ENCODE peak calls at places on chromosomes 6 and 20, in four cellular contexts. Y is HepG2, J is WTC11, U is K562. F is an unnamed sample.

GRCh38 chr20:36070451-36070850 is 84.1 kb upstream of the EPB41L1 start:
- DNase-seq in J (peak), U (no peak), Y (peak), F (no peak)

GRCh38 chr20:12925214-12925755 is 83.5 kb upstream of the SPTLC3 start:
- DNase-seq in J (peak), U (peak), Y (peak), F (peak)

GRCh38 chr6:73263570-73263909 is 544 bp upstream of the KHDC1 start:
- DNase-seq in J (no peak), U (peak), Y (no peak), F (no peak)

GRCh38 chr20:13851279-13851678 is 66.5 kb downstream of the NDUFAF5 start:
- DNase-seq in U (no peak), J (no peak), Y (no peak), F (no peak)

GRCh38 chr6:157964139-157964538 is 17.5 kb upstream of the SYNJ2 start:
- DNase-seq in J (no peak), Y (no peak), U (peak), F (no peak)

GRCh38 chr20:34951652-34952051 is 4.0 kb downstream of the GSS start:
- DNase-seq in Y (no peak), U (no peak), J (peak), F (no peak)

GRCh38 chr20:44050925-44051660 is 135.9 kb downstream of the JPH2 start:
- DNase-seq in J (no peak), U (no peak), Y (no peak), F (no peak)

GRCh38 chr20:2402271-2402980 is 21.7 kb downstream of the TGM6 start:
- DNase-seq in Y (peak), J (no peak), U (no peak), F (no peak)

GRCh38 chr6:2839195-2839981 is 2.3 kb downstream of the SERPINB1 start:
- DNase-seq in U (no peak), J (no peak), Y (peak), F (no peak)

GRCh38 chr6:157966990-157967389 is 14.7 kb upstream of the SYNJ2 start:
- DNase-seq in U (no peak), Y (peak), J (no peak), F (no peak)

GRCh38 chr20:39849664-39850063 is 839.4 kb downstream of the MAFB start:
- DNase-seq in Y (no peak), U (no peak), J (no peak), F (no peak)

GRCh38 chr20:36917943-36918342 is 33.6 kb downstream of the SAMHD1 start:
- DNase-seq in U (no peak), Y (no peak), J (no peak), F (no peak)

GRCh38 chr20:11429168-11429567 is 488.5 kb upstream of the BTBD3 start:
- DNase-seq in Y (no peak), J (no peak), U (no peak), F (no peak)

GRCh38 chr6:11212625-11213024 is 19.8 kb downstream of the NEDD9 start:
- DNase-seq in J (no peak), U (no peak), Y (no peak), F (no peak)

GRCh38 chr6:33914519-33915120 is 110.8 kb upstream of the MLN start:
- DNase-seq in J (no peak), Y (no peak), U (no peak), F (no peak)

GRCh38 chr20:14992071-14992654 is 654.8 kb upstream of the FLRT3 start:
- DNase-seq in J (no peak), Y (peak), U (no peak), F (no peak)

GRCh38 chr6:158070513-158070912 is 88.8 kb downstream of the SYNJ2 start:
- DNase-seq in J (no peak), Y (no peak), U (no peak), F (no peak)

GRCh38 chr6:48979806-48980205 is 483.2 kb downstream of the MMUT start:
- DNase-seq in J (no peak), U (no peak), Y (no peak), F (no peak)

GRCh38 chr6:160300076-160300695 is 41.6 kb upstream of the SLC22A2 start:
- DNase-seq in Y (peak), J (no peak), U (peak), F (no peak)

GRCh38 chr6:125759184-125759902 is 9.9 kb downstream of the HEY2 start:
- DNase-seq in J (peak), Y (no peak), U (peak), F (no peak)

GRCh38 chr20:45290677-45291355 is 15.8 kb upstream of the RBPJL start:
- DNase-seq in Y (peak), U (peak), J (peak), F (no peak)

GRCh38 chr20:49888341-49889244 is 26.7 kb downstream of the SPATA2 start:
- DNase-seq in U (peak), J (peak), Y (peak), F (peak)

GRCh38 chr20:18007534-18008292 is 38.9 kb downstream of the MGME1 start:
- DNase-seq in U (no peak), J (no peak), Y (no peak), F (no peak)

GRCh38 chr6:27209659-27210269 is 37.7 kb upstream of the PRSS16 start:
- DNase-seq in J (peak), Y (no peak), U (peak), F (no peak)

GRCh38 chr20:57579898-57580447 is 19.1 kb downstream of the PCK1 start:
- DNase-seq in U (peak), Y (no peak), J (no peak), F (no peak)

GRCh38 chr6:163865380-163865779 is 450.9 kb downstream of the QKI start:
- DNase-seq in Y (no peak), J (no peak), U (no peak), F (no peak)
- TF ChIP-seq TCF7 in Y (no peak), J (no peak), U (no peak), F (no peak)

GRCh38 chr6:148971027-148971927 is 224.4 kb downstream of the UST start:
- DNase-seq in U (no peak), J (no peak), Y (no peak), F (no peak)
- TF ChIP-seq TCF7 in U (no peak), J (no peak), Y (no peak), F (no peak)

GRCh38 chr6:3868544-3868943 is 19.4 kb downstream of the FAM50B start:
- DNase-seq in U (no peak), Y (no peak), J (no peak), F (no peak)
- TF ChIP-seq TCF7 in U (no peak), Y (no peak), J (no peak), F (no peak)

GRCh38 chr20:19756756-19757486 is 1.1 kb upstream of the RIN2 start:
- DNase-seq in J (no peak), U (no peak), Y (no peak), F (no peak)

GRCh38 chr20:19757487-19757972 is 528 bp upstream of the RIN2 start:
- DNase-seq in U (no peak), Y (peak), J (peak), F (no peak)

GRCh38 chr20:19757973-19758887 is at the start of gene RIN2:
- DNase-seq in U (no peak), Y (peak), J (peak), F (no peak)

GRCh38 chr20:19760371-19760721 is 2.3 kb downstream of the RIN2 start:
- DNase-seq in J (no peak), Y (no peak), U (no peak), F (no peak)

DNA sequence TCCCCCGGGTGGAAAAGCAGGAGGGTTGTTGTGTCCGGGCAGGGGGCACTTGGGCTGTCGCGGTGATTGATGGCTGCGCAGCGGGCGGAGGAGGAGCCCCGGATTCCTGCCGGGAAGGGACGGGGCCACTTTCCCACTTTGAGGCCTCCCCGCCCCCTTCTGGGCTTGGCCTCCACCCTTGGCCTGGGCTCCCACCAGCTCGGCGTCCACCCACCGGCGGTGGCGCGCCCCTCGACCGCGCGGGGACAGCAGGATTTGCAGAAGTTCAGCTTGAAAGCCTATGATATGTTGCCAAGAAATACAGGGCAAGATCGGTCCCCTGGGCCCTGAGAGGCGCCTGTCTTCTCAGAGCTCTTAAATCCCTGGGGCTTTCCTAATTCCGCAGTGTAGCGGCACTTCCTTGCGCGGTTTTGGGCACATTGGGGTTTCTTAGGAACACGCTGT is 852 bp downstream of the RIN2 start:
- DNase-seq in J (peak), Y (peak), U (no peak), F (no peak)
- TF ChIP-seq TCF7 in J (no peak), Y (no peak), U (no peak), F (no peak)

DNA sequence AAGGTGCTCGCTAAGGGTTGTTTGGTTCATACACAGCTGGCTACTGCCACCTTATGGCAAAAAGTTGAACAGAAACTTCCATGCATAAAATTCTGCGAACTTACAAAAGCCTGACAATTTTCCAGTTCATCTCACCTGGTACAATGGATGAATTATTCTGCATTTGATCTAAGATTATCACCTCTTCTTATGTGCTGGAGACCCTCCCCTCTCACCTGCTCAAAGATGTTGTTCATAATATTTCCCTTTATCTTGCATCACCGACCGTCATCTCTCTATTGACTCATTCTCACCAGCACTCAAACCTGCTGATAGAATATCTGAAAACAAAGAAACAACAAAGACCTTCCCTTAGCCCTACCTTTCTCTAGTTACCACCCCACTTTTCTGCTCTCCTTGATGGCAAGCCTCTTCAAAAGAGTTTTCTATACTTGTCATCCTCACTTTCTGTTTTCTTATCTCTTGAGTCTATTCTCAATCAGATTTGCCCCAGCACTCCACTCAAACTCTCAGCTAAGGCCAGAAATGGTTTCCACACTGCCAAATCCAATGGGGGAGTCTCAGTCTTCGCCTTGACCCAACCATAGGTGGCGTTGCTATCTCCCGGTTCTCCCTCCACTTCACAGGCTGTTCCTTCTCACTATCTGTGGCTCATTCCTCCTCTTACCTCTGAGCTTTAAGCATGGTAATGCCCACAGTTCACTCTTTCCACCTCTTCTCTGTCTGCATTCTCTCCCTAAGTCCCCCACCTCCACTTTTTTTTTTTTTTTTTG is 25.8 kb downstream of the SNRNP48 start:
- DNase-seq in Y (peak), U (peak), J (peak), F (no peak)
- TF ChIP-seq TCF7 in Y (no peak), U (no peak), J (no peak), F (no peak)